ENCODE peak calls at places on chromosomes 11 and 22, in eight cellular contexts. J is naive thymus-derived CD4-positive, alpha-beta T cell; V is heart right ventricle; E is neuronal stem cell; F is right cardiac atrium; P is heart left ventricle; D is cardiac muscle cell; M is fibroblast of lung. G is an unnamed sample.
A peak's percentile ranks its signal among the peaks of the same experiment; 100 is the strongest.

GRCh38 chr11:31397239-31397834 is 27.7 kb downstream of the DNAJC24 start:
- DNase-seq in J (no peak), V (no peak), E (no peak), F (no peak), P (no peak), D (peak; percentile 34), M (no peak), G (peak; percentile 2)

GRCh38 chr11:69423611-69424385 is 57.7 kb upstream of the LINC01488 start:
- DNase-seq in J (no peak), V (no peak), E (no peak), F (no peak), P (no peak), D (no peak), M (no peak), G (no peak)

GRCh38 chr22:28016781-28017557 is 97.9 kb upstream of the PITPNB start:
- DNase-seq in J (no peak), V (no peak), E (no peak), F (no peak), P (no peak), D (no peak), M (no peak), G (no peak)

GRCh38 chr22:42670921-42671709 is 21.9 kb upstream of the CYB5R3 start:
- DNase-seq in J (no peak), V (peak; percentile 48), E (no peak), F (peak; percentile 55), P (no peak), D (no peak), M (no peak), G (no peak)

GRCh38 chr11:23536907-23537306 is 676.6 kb upstream of the CCDC179 start:
- DNase-seq in J (no peak), V (no peak), E (no peak), F (no peak), P (no peak), D (no peak), M (no peak), G (no peak)

GRCh38 chr22:44205713-44206645 is 25.3 kb downstream of the PARVG start:
- DNase-seq in J (no peak), V (no peak), E (no peak), F (no peak), P (peak; percentile 14), D (no peak), M (no peak), G (no peak)

GRCh38 chr11:64799256-64799924 is 3.6 kb downstream of the MAP4K2 start:
- DNase-seq in J (no peak), V (no peak), E (no peak), F (no peak), P (no peak), D (no peak), M (no peak), G (no peak)

GRCh38 chr11:117843666-117844484 is 19.3 kb upstream of the FXYD2 start:
- DNase-seq in J (peak; percentile 71), V (peak; percentile 84), E (peak; percentile 62), F (peak; percentile 92), P (peak; percentile 83), D (peak; percentile 79), M (peak; percentile 49), G (peak; percentile 77)

GRCh38 chr11:87879118-87879517 is 296.1 kb downstream of the RAB38 start:
- DNase-seq in J (no peak), V (no peak), E (no peak), F (no peak), P (no peak), D (no peak), M (no peak), G (no peak)

GRCh38 chr11:74989269-74989655 is 529 bp downstream of the NEU3 start:
- DNase-seq in J (no peak), V (no peak), E (no peak), F (no peak), P (no peak), D (peak; percentile 29), M (peak; percentile 10), G (no peak)

GRCh38 chr11:108122166-108122628 is 830 bp downstream of the ACAT1 start:
- DNase-seq in J (no peak), V (no peak), E (no peak), F (no peak), P (no peak), D (no peak), M (peak; percentile 33), G (no peak)

GRCh38 chr11:6531267-6531752 is 34.2 kb downstream of the DNHD1 start:
- DNase-seq in J (peak; percentile 25), V (peak; percentile 38), E (peak; percentile 54), F (no peak), P (no peak), D (peak; percentile 40), M (peak; percentile 16), G (peak; percentile 21)

DNA sequence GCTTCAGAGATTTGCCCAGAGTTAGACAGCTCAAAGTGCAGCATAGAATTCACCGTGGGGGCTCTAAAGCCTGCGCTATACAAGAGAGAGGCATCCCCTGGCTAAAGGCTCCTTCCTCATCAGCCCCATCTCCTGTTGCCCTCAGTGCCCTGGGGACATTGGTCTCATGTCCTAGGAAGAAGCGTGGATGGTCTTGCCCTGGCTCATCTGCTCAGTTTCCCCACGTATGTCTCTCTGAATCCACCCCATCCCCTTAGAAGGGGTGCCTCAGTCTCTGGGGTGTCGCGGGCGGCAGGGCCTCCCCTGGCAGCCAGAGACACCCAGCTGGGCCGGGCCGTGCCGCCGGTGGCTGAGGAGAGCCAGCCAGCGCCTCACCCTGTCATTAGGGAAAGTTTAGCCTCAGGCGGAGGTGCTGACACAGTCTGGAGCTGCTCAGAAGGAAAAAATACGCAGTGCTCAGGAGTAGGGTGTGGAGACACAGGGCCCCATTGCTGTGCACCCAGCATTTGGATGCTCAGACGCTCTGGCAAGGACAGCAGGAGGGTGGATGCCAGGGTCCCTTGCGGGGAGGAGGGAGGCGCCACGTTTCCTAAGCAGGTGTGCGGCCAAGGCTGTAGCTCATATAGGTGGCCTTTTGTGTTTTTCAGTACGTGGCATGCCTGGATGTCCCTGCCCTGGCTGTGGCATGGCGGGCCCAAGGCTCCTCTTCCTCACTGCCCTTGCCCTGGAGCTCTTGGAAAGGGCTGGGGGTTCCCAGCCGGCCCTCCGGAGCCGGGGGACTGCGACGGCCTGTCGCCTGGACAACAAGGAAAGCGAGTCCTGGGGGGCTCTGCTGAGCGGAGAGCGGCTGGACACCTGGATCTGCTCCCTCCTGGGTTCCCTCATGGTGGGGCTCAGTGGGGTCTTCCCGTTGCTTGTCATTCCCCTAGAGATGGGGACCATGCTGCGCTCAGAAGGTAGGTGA is 1.3 kb downstream of the SLC39A13 start:
- DNase-seq in J (no peak), V (no peak), E (no peak), F (peak; percentile 68), P (peak; percentile 27), D (no peak), M (no peak), G (no peak)
- H3K4me3 ChIP-seq in J (peak overlapping the region; percentile 71), V (peak overlapping the region; percentile 83), E (no peak overlapping the region), F (peak overlapping the region; percentile 78), P (peak overlapping the region; percentile 81), D (peak overlapping the region; percentile 61), M (peak overlapping the region; percentile 92), G (peak overlapping the region; percentile 65)

GRCh38 chr22:37626556-37627075 is 12.9 kb upstream of the SH3BP1 start:
- DNase-seq in J (no peak), V (no peak), E (no peak), F (no peak), P (no peak), D (no peak), M (no peak), G (no peak)
- H3K27ac ChIP-seq in J (peak overlapping the region; percentile 79), V (peak overlapping the region; percentile 76), E (no peak overlapping the region), F (no peak overlapping the region), P (peak overlapping the region; percentile 76), D (no peak overlapping the region), M (no peak overlapping the region), G (no peak overlapping the region)

GRCh38 chr11:115919341-115920086 is 415.3 kb upstream of the CADM1 start:
- DNase-seq in J (no peak), V (no peak), E (no peak), F (no peak), P (no peak), D (no peak), M (peak; percentile 83), G (no peak)

GRCh38 chr11:115920841-115921480 is 416.7 kb upstream of the CADM1 start:
- DNase-seq in J (no peak), V (no peak), E (no peak), F (no peak), P (no peak), D (no peak), M (no peak), G (no peak)

GRCh38 chr11:115921986-115922385 is 417.8 kb upstream of the CADM1 start:
- DNase-seq in J (no peak), V (no peak), E (no peak), F (no peak), P (no peak), D (no peak), M (no peak), G (no peak)

GRCh38 chr11:115920087-115920461 is 415.9 kb upstream of the CADM1 start:
- DNase-seq in J (no peak), V (no peak), E (no peak), F (no peak), P (no peak), D (no peak), M (peak; percentile 73), G (no peak)

GRCh38 chr11:115921540-115921939 is 417.3 kb upstream of the CADM1 start:
- DNase-seq in J (no peak), V (no peak), E (no peak), F (no peak), P (no peak), D (no peak), M (no peak), G (no peak)
- H3K4me1 ChIP-seq in J (no peaks in the 10 kb centered on the region), V (no peaks in the 10 kb centered on the region), E (peaks cover 1% of the 10 kb centered on the region), F (no peaks in the 10 kb centered on the region), P (no peaks in the 10 kb centered on the region), D (no peaks in the 10 kb centered on the region), M (peaks cover 2% of the 10 kb centered on the region), G (no peaks in the 10 kb centered on the region)

DNA sequence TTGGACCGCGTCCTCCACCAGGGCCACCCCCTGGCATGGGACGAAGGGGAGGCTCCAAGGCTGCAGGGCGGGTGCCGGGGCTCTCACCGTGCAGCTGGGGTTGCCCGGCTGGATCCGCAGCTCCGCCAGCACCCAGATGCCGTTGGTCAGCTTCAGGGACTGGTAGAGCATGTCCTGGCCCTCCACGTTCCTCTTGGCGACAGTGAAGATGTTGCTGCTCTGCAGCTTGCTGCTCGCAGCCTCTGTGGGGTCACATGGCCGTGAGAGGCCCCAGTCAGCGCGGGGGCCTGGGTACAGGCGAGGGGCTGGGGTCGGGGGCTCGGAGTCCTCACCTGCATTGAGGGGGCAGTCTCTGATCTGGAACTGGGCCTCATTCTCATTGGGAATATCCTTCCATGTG is 14.8 kb upstream of the RASL10A start:
- DNase-seq in J (no peak), V (no peak), E (no peak), F (peak; percentile 39), P (no peak), D (no peak), M (no peak), G (no peak)
- H3K4me3 ChIP-seq in J (no peak overlapping the region), V (no peak overlapping the region), E (no peak overlapping the region), F (no peak overlapping the region), P (no peak overlapping the region), D (no peak overlapping the region), M (no peak overlapping the region), G (no peak overlapping the region)